ENCODE peak calls at places on chromosome 10, in six cellular contexts. C is heart left ventricle, A is ovary, N is HAP-1, L is skeletal muscle cell, D is GM06990. F is an unnamed sample.

GRCh38 chr10:104809288-104810090 is 168.4 kb downstream of the SORCS3 start:
- DNase-seq in C (no peak), A (no peak), N (no peak), L (peak), D (peak), F (peak)

GRCh38 chr10:70753841-70754621 is 31.1 kb downstream of the TBATA start:
- DNase-seq in C (peak), A (no peak), N (no peak), L (no peak), D (no peak), F (no peak)

GRCh38 chr10:11326241-11326640 is 285.2 kb downstream of the USP6NL start:
- DNase-seq in C (no peak), A (no peak), N (no peak), L (no peak), D (no peak), F (no peak)

GRCh38 chr10:121032460-121032859 is 181.3 kb downstream of the WDR11 start:
- DNase-seq in C (no peak), A (no peak), N (no peak), L (no peak), D (no peak), F (peak)

GRCh38 chr10:51010977-51011376 is 63.3 kb upstream of the PRKG1 start:
- DNase-seq in C (no peak), A (no peak), N (peak), L (no peak), D (no peak), F (peak)

GRCh38 chr10:55813451-55814170 is 547.4 kb downstream of the ZWINT start:
- DNase-seq in C (peak), A (no peak), N (no peak), L (no peak), D (no peak), F (no peak)

GRCh38 chr10:102230861-102231356 is 4.8 kb downstream of the ELOVL3 start:
- DNase-seq in C (peak), A (no peak), N (no peak), L (no peak), D (peak), F (peak)

GRCh38 chr10:73940634-73941221 is 29.8 kb downstream of the PLAU start:
- DNase-seq in C (peak), A (peak), N (peak), L (no peak), D (peak), F (peak)

GRCh38 chr10:89164920-89165319 is 42.2 kb downstream of the CH25H start:
- DNase-seq in C (no peak), A (no peak), N (no peak), L (no peak), D (no peak), F (no peak)

GRCh38 chr10:117674641-117675040 is 132.1 kb downstream of the EMX2 start:
- DNase-seq in C (no peak), A (no peak), N (no peak), L (no peak), D (no peak), F (no peak)

GRCh38 chr10:48332166-48332870 is 25.8 kb downstream of the MAPK8 start:
- DNase-seq in C (no peak), A (no peak), N (no peak), L (no peak), D (no peak), F (no peak)

GRCh38 chr10:77442790-77443189 is 194.8 kb downstream of the KCNMA1 start:
- DNase-seq in C (no peak), A (no peak), N (no peak), L (no peak), D (no peak), F (no peak)

GRCh38 chr10:3926675-3927525 is 141.9 kb upstream of the KLF6 start:
- DNase-seq in C (no peak), A (no peak), N (no peak), L (no peak), D (no peak), F (no peak)

GRCh38 chr10:21372651-21373410 is 152.7 kb downstream of the SKIDA1 start:
- DNase-seq in C (peak), A (peak), N (peak), L (peak), D (peak), F (peak)

GRCh38 chr10:69497611-69498390 is 46.5 kb downstream of the TSPAN15 start:
- DNase-seq in C (no peak), A (no peak), N (no peak), L (no peak), D (no peak), F (no peak)

GRCh38 chr10:89153086-89153485 is 54.0 kb downstream of the CH25H start:
- DNase-seq in C (no peak), A (no peak), N (no peak), L (no peak), D (no peak), F (no peak)

GRCh38 chr10:50605280-50606270 is 18.2 kb downstream of the SGMS1 start:
- DNase-seq in C (peak), A (peak), N (no peak), L (peak), D (peak), F (peak)

GRCh38 chr10:971613-972012 is 16.6 kb upstream of the GTPBP4 start:
- DNase-seq in C (no peak), A (no peak), N (no peak), L (no peak), D (no peak), F (no peak)

GRCh38 chr10:92405006-92405924 is 114.3 kb downstream of the MARCHF5 start:
- DNase-seq in C (no peak), A (no peak), N (no peak), L (no peak), D (no peak), F (peak)

GRCh38 chr10:130226012-130226411 is 89.8 kb downstream of the GLRX3 start:
- DNase-seq in C (no peak), A (no peak), N (no peak), L (no peak), D (no peak), F (no peak)

GRCh38 chr10:75755528-75755927 is 324.1 kb downstream of the LRMDA start:
- DNase-seq in C (no peak), A (no peak), N (no peak), L (no peak), D (no peak), F (no peak)
- H3K4me3 ChIP-seq in C (no peak), A (no peak), N (no peak), L (no peak), D (no peak), F (no peak)

GRCh38 chr10:97584798-97585438 is 729 bp downstream of the HOGA1 start:
- DNase-seq in C (peak), A (no peak), N (no peak), L (no peak), D (no peak), F (no peak)

GRCh38 chr10:97585439-97585811 is 1.2 kb downstream of the HOGA1 start:
- DNase-seq in C (no peak), A (no peak), N (no peak), L (no peak), D (no peak), F (no peak)

GRCh38 chr10:97583476-97583875 is 713 bp upstream of the HOGA1 start:
- DNase-seq in C (no peak), A (no peak), N (no peak), L (no peak), D (no peak), F (no peak)

GRCh38 chr10:97582169-97582568 is 2.0 kb upstream of the HOGA1 start:
- DNase-seq in C (no peak), A (no peak), N (no peak), L (no peak), D (no peak), F (no peak)

GRCh38 chr10:97584060-97584797 is at the start of gene HOGA1:
- DNase-seq in C (peak), A (no peak), N (peak), L (no peak), D (no peak), F (peak)
- H3K4me3 ChIP-seq in C (no peak), A (no peak), N (no peak), L (no peak), D (no peak), F (no peak)

DNA sequence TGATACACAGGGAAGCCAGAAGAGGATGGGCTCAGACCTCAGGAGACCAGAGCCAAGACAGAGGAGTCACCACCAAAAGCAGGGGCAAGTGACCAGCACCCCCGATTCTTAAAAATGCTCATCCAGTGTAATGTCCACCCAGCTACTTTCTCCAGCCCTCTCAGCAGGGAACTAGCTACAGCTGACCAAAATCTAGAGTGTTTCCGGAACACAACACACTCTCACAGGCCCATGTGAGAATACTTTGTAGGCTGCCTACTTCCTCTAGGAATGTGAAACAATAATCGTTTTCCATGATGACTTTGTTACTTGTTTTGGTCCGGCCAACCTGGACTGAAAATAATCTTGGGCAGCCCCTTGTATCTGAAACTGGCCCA is 14.5 kb downstream of the PSAP start:
- DNase-seq in C (peak), A (no peak), N (no peak), L (no peak), D (no peak), F (peak)
- H3K4me3 ChIP-seq in C (no peak), A (no peak), N (no peak), L (no peak), D (peak), F (peak)

DNA sequence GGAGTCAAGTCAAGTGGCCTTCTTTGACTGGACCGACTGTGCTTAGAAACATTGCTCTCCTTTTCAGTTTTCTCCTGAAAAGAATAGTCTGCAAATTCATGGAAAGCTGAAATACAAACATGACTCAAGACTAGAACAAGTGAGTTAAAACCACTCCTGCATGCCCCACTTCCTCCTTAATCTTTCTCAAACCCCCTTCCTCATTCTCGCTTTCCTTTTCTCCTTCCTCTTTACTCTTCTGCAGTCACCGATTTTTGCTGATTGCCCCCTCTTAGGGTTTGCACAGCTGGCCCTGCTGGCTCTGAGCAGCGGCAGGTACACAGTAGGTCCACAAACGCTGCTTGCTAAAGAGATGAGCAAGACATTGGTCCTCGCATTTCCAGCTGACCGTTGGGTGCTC is 34.8 kb upstream of the MKI67 start:
- DNase-seq in C (no peak), A (no peak), N (no peak), L (no peak), D (no peak), F (no peak)
- H3K4me3 ChIP-seq in C (no peak), A (no peak), N (no peak), L (no peak), D (no peak), F (no peak)

GRCh38 chr10:80461208-80462183 is 7.4 kb downstream of the TSPAN14 start:
- DNase-seq in C (no peak), A (no peak), N (no peak), L (no peak), D (no peak), F (no peak)
- H3K4me3 ChIP-seq in C (no peak), A (no peak), N (no peak), L (no peak), D (no peak), F (no peak)

GRCh38 chr10:72089618-72090017 is 1.3 kb upstream of the SPOCK2 start:
- DNase-seq in C (no peak), A (no peak), N (no peak), L (no peak), D (no peak), F (no peak)

GRCh38 chr10:72087969-72088878 is at the start of gene SPOCK2:
- DNase-seq in C (no peak), A (no peak), N (no peak), L (no peak), D (no peak), F (no peak)

GRCh38 chr10:72087392-72087968 is 871 bp downstream of the SPOCK2 start:
- DNase-seq in C (no peak), A (no peak), N (no peak), L (no peak), D (no peak), F (no peak)

GRCh38 chr10:72090326-72090725 is 2.0 kb upstream of the SPOCK2 start:
- DNase-seq in C (no peak), A (no peak), N (no peak), L (no peak), D (no peak), F (no peak)

DNA sequence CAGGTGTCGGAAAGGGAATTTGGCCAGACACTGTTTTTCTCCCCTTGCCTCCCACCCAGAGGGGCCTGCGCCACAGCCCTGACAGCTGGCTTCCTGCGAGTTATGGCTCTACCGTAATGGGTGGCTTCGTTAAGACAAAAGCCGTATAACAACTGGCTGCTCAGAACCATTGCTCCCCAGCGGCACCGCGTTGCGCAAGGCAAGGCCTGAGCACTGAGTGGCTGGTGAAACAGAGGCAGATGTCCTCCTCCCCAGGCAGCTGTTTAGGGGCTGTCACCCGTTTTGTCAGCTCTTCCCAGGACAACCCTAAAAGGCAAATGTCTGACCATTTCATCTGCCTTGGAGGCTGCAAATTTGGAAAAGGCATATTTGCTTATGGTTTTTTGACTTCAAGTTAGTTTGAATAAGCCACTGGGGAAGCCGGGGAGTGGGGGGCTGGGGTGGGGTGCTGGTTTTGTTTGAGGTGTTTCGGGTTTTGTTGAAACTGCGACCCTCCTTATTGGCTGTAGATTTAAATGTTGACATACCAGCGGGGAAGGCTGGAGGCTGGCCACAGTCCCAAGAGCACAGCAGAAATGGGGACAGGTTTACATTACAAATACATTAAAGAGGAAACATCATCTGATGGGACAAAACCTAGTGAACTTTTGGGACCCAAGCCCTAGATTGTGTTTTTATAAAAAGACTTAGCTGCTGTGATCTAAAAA is 681 bp upstream of the SPOCK2 start:
- DNase-seq in C (no peak), A (no peak), N (no peak), L (peak), D (no peak), F (no peak)
- H3K4me3 ChIP-seq in C (peak), A (no peak), N (no peak), L (no peak), D (no peak), F (no peak)

GRCh38 chr10:96676272-96677112 is 43.8 kb downstream of the PIK3AP1 start:
- DNase-seq in C (no peak), A (no peak), N (no peak), L (no peak), D (no peak), F (no peak)
- H3K4me3 ChIP-seq in C (no peak), A (no peak), N (no peak), L (no peak), D (no peak), F (no peak)

DNA sequence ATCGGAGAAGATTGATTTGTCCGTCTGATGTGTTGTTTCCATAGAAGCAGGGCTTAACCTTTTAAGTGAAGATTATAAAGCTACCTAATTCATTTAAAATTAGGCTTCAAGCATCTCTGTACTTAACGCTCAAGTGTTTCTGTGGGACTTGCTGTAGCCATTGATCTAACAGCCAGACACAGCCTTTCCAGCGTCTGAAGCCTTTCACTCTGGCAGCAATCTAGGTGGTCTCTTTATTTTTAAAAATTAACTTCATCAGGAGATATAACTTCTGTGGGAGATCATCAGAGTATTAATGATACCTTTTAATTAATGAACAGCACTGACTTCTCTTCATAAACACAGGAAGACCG is 88.1 kb downstream of the BEND7 start:
- DNase-seq in C (no peak), A (no peak), N (no peak), L (no peak), D (no peak), F (no peak)
- H3K4me3 ChIP-seq in C (no peak), A (no peak), N (no peak), L (no peak), D (no peak), F (no peak)

GRCh38 chr10:133087679-133088523 is at the start of gene ADGRA1:
- DNase-seq in C (no peak), A (no peak), N (no peak), L (no peak), D (no peak), F (no peak)
- H3K4me3 ChIP-seq in C (peak), A (no peak), N (no peak), L (no peak), D (no peak), F (no peak)

DNA sequence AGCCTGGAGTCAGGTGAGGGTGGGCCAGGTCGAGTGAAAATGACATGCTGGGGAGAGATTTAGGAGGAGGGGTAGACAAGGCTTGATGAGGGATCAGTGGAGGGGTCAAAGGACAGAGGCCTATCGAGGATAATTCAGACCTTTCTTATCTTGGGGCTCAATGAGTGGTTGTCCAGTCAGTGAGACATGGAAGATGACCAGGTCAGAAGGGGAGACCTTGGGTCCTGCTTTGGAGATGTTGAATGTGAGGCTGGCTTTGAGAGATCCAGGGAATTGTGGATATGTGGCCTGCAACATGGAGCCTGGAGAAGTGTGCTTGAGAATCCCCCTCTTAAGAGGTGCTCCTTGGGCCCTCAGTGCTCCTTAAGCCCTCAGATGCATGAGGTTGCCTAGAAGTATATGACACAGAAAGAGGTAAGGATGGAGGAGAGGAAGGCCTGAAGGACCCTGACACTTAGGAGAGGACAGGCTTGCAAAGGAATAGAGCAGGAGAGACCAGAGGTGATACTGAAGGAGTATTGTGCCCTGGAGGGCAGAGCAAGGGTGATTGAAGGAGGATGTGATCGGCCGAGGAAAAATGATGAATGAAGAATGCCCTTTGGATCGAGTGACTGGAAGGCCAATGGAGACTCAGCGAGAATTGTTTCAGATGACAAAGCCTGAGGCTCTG is 129.8 kb upstream of the GPR26 start:
- DNase-seq in C (no peak), A (no peak), N (no peak), L (no peak), D (no peak), F (no peak)
- H3K4me3 ChIP-seq in C (no peak), A (no peak), N (no peak), L (no peak), D (no peak), F (no peak)

F was measured in GM12865.